ENCODE peak calls at places on chromosomes 16 and 17, in ten cellular contexts. E is mammary epithelial cell, D is HepG2, M is MM.1S, R is heart right ventricle, L is A549, I is BJ, N is spleen, U is AG10803, Y is GM06990. T is an unnamed sample.

GRCh38 chr17:76529643-76530488 is 7.6 kb downstream of the CYGB start:
- DNase-seq in R (peak), N (peak), E (peak), I (no peak), D (peak), Y (no peak), L (no peak), U (peak), M (no peak), T (peak)

GRCh38 chr17:73118876-73119485 is 26.5 kb upstream of the SLC39A11 start:
- DNase-seq in L (no peak), N (no peak), Y (no peak), I (no peak), U (no peak), D (no peak), M (no peak), R (no peak), E (no peak), T (no peak)

GRCh38 chr16:89448656-89449055 is 41.7 kb downstream of the ANKRD11 start:
- DNase-seq in U (no peak), D (no peak), R (peak), I (no peak), Y (no peak), N (no peak), L (no peak), E (no peak), M (no peak), T (no peak)

GRCh38 chr16:20944861-20945390 is 44.4 kb downstream of the LYRM1 start:
- DNase-seq in M (peak), I (no peak), L (no peak), E (peak), N (no peak), R (no peak), D (peak), U (no peak), Y (no peak), T (peak)

GRCh38 chr16:20327444-20328041 is at the start of gene GP2:
- DNase-seq in D (peak), L (no peak), R (no peak), Y (no peak), E (no peak), N (no peak), I (no peak), U (no peak), M (no peak), T (no peak)

GRCh38 chr16:87414251-87414680 is 22.1 kb downstream of the MAP1LC3B start:
- DNase-seq in L (no peak), I (no peak), M (no peak), N (peak), E (no peak), U (no peak), Y (no peak), R (no peak), D (no peak), T (no peak)

GRCh38 chr16:88045820-88046303 is 94.6 kb downstream of the BANP start:
- DNase-seq in M (no peak), L (no peak), I (no peak), E (no peak), N (peak), D (no peak), R (no peak), Y (peak), U (no peak), T (peak)

GRCh38 chr16:1713933-1714332 is 7.9 kb downstream of the MAPK8IP3 start:
- DNase-seq in I (no peak), Y (peak), U (no peak), L (no peak), M (no peak), E (no peak), N (peak), D (no peak), R (no peak), T (peak)

GRCh38 chr16:31181102-31181830 is 1.3 kb downstream of the FUS start:
- DNase-seq in D (no peak), M (no peak), Y (peak), R (peak), U (no peak), N (peak), E (peak), I (no peak), L (no peak), T (peak)

GRCh38 chr17:31398381-31399275 is 7.2 kb downstream of the RAB11FIP4 start:
- DNase-seq in R (no peak), D (no peak), I (no peak), Y (no peak), L (no peak), M (no peak), U (no peak), E (no peak), N (peak), T (no peak)

DNA sequence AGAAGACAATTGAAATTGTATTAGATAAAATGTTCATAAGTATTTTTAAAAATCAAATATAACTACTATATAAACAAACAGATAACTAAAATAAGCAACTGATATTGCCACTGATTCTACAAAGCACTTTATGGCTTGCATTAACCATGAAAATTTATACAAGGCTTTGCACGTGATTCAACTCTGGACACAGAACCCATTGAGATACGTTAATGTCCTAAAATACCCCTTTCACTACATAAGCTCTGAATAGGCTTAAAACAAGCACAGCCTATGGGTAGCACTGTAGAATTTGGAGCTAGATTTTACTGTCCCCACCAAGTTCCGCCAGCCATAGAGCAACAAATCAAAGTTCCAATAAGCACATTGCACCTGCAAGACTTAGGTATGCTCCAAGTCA is 4.5 kb downstream of the ZNF652 start:
- DNase-seq in I (no peak), U (no peak), Y (no peak), E (no peak), N (no peak), D (no peak), L (no peak), R (no peak), M (no peak), T (no peak)
- H3K4me3 ChIP-seq in I (no peak), U (no peak), Y (no peak), E (no peak), N (no peak), D (no peak), L (no peak), R (no peak), M (peak), T (peak)

GRCh38 chr17:46193246-46193625 is at the start of gene KANSL1:
- DNase-seq in E (peak), N (peak), D (peak), L (peak), I (no peak), U (peak), Y (peak), R (peak), M (peak), T (peak)
- TF ChIP-seq CTCF in E (peak), N (no peak), D (peak), L (peak), I (peak), U (peak), Y (peak), R (peak), M (no peak), T (peak)

GRCh38 chr17:35807371-35808144 is 1.7 kb upstream of the TAF15 start:
- DNase-seq in D (no peak), U (peak), E (no peak), M (no peak), N (no peak), R (no peak), L (no peak), Y (no peak), I (peak), T (no peak)
- H3K4me3 ChIP-seq in D (no peak), U (no peak), E (no peak), M (no peak), N (no peak), R (no peak), L (no peak), Y (no peak), I (no peak), T (peak)

GRCh38 chr16:3909791-3910583 is 29.5 kb upstream of the CREBBP start:
- DNase-seq in L (no peak), E (no peak), N (peak), I (no peak), Y (no peak), D (no peak), M (no peak), U (no peak), R (no peak), T (no peak)
- TF ChIP-seq CTCF in L (no peak), E (no peak), N (no peak), I (no peak), Y (no peak), D (no peak), M (no peak), U (no peak), R (no peak), T (no peak)

DNA sequence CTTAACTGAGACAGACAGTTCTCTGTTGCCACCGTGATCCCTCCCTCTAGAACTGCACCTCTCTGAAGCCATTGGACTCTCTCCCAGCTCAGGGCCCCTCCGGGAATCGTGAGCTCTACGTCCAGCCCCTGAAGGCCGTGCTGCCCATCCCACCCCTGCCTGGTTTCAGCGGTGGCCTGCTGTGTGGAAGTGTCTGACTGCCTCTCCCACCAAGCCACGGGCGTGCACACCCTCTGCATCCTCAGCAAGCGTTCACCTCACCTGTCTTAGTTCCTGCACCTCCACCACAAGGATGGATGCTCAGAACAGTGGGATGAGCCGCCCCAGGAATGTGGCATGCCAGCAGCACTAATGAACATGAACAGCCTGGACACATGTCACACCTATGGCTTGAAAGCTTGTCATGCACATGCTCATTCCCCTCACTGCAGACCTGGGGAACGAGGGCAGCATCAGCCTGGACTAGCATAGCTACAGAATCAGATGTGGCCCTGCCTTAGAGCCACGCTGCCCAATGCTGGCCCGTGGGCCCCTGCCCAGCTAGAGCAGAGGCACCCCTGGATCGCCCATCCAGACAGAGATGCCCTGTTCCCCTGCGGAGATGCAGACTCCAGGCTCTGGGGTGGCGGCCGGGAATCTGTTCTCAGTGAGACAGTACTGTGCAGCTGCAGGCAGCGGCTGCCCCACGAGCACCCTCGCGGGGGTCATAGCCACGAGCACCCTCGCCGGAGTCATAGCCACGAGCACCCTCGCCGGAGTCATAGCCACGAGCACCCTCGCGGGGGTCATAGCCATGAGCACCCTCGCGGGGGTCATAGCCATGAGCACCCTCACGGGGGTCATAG is 73.7 kb upstream of the CHMP6 start:
- DNase-seq in E (no peak), D (no peak), U (no peak), R (no peak), M (no peak), I (no peak), N (peak), L (no peak), Y (no peak), T (no peak)
- H3K4me3 ChIP-seq in E (no peak), D (no peak), U (no peak), R (no peak), M (no peak), I (no peak), N (no peak), L (no peak), Y (no peak), T (no peak)

GRCh38 chr16:27238016-27238587 is 30.5 kb downstream of the NSMCE1 start:
- DNase-seq in L (no peak), M (no peak), U (no peak), D (no peak), I (no peak), N (peak), E (no peak), Y (no peak), R (peak), T (peak)

GRCh38 chr16:27236635-27237228 is 31.8 kb downstream of the NSMCE1 start:
- DNase-seq in I (no peak), D (no peak), M (no peak), N (peak), U (no peak), R (no peak), L (no peak), E (no peak), Y (no peak), T (no peak)

GRCh38 chr16:27238591-27238990 is 30.0 kb downstream of the NSMCE1 start:
- DNase-seq in L (no peak), U (no peak), R (no peak), N (no peak), Y (no peak), M (no peak), D (no peak), I (no peak), E (no peak), T (no peak)

GRCh38 chr16:27235938-27236245 is 32.6 kb downstream of the KDM8 start:
- DNase-seq in N (peak), D (no peak), M (no peak), E (no peak), U (no peak), L (no peak), R (no peak), Y (no peak), I (no peak), T (no peak)

DNA sequence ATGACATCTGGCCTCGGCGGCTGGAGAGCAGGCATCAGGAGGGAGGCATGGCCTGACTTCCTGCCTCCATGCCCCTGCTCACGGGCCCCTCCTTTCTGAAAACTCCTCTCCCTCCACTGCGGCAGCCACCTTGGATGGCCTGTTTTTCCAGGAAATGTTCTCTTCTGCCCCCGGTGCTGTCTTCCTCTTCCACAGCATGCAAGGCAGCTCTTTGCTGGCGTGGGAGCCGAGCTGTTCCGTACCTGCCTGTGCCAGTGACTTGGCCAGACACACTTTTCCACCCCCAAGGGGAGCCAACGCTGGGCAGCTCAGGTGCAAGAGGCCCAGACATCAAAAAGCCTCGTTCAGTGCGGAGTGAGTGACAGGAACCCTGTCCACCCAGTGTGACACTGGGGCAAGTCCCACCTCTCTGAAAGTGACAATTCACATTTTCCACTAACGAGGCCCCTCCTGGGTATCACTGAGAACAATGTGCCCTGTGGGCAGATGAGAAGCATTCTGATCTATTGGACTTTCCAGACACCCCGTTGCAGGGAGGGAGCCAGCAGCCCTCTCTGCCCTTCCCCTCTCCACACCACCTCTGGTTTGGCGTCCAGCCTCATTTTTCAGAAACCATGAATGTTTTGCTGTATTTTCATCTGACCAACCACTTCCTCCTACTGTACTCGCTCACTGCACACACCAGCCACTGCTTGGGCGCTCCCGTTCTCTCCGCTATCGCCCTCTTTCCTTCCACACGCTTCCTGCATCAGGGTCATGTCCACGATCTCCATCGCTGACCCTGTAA is 31.1 kb downstream of the NSMCE1 start:
- DNase-seq in N (peak), E (no peak), R (no peak), U (peak), I (no peak), D (no peak), M (no peak), L (no peak), Y (peak), T (peak)
- TF ChIP-seq CTCF in N (no peak), E (no peak), R (no peak), U (no peak), I (no peak), D (no peak), M (no peak), L (no peak), Y (no peak), T (no peak)

T was measured in OCI-LY7.